ENCODE peak calls at places on chromosomes 16 and 17, in ten cellular contexts. One of them, this sample, is unnamed.

GRCh38 chr17:49223517-49224197 is 6.9 kb downstream of the PHOSPHO1 start:
- DNase-seq in mammary epithelial cell: no peak
- DNase-seq in cardiac fibroblast: peak; percentile 24
- DNase-seq in RWPE1: peak; percentile 38
- DNase-seq in AG10803: no peak
- DNase-seq in neural progenitor cell: peak; percentile 77
- DNase-seq in tibial nerve: peak; percentile 58
- DNase-seq in B cell: peak; percentile 55
- DNase-seq in lung: peak; percentile 57
- DNase-seq in left ventricle myocardium inferior: peak; percentile 63
- DNase-seq in this sample: peak; percentile 83

GRCh38 chr16:69931631-69932030 is 19.5 kb upstream of the CLEC18A start:
- DNase-seq in mammary epithelial cell: no peak
- DNase-seq in cardiac fibroblast: no peak
- DNase-seq in RWPE1: no peak
- DNase-seq in AG10803: no peak
- DNase-seq in neural progenitor cell: no peak
- DNase-seq in tibial nerve: no peak
- DNase-seq in B cell: no peak
- DNase-seq in lung: no peak
- DNase-seq in left ventricle myocardium inferior: no peak
- DNase-seq in this sample: no peak

GRCh38 chr16:50677351-50677750 is 3.8 kb downstream of the SNX20 start:
- DNase-seq in mammary epithelial cell: no peak
- DNase-seq in cardiac fibroblast: no peak
- DNase-seq in RWPE1: no peak
- DNase-seq in AG10803: no peak
- DNase-seq in neural progenitor cell: no peak
- DNase-seq in tibial nerve: no peak
- DNase-seq in B cell: no peak
- DNase-seq in lung: no peak
- DNase-seq in left ventricle myocardium inferior: no peak
- DNase-seq in this sample: no peak

GRCh38 chr16:21650517-21650916 is 1.9 kb downstream of the IGSF6 start:
- DNase-seq in mammary epithelial cell: no peak
- DNase-seq in cardiac fibroblast: peak; percentile 55
- DNase-seq in RWPE1: no peak
- DNase-seq in AG10803: peak; percentile 41
- DNase-seq in neural progenitor cell: no peak
- DNase-seq in tibial nerve: peak; percentile 73
- DNase-seq in B cell: no peak
- DNase-seq in lung: no peak
- DNase-seq in left ventricle myocardium inferior: no peak
- DNase-seq in this sample: no peak

GRCh38 chr16:75534560-75535205 is 1.2 kb downstream of the CHST5 start:
- DNase-seq in mammary epithelial cell: no peak
- DNase-seq in cardiac fibroblast: no peak
- DNase-seq in RWPE1: no peak
- DNase-seq in AG10803: no peak
- DNase-seq in neural progenitor cell: no peak
- DNase-seq in tibial nerve: no peak
- DNase-seq in B cell: no peak
- DNase-seq in lung: no peak
- DNase-seq in left ventricle myocardium inferior: no peak
- DNase-seq in this sample: no peak

GRCh38 chr16:57091990-57092785 is at the start of gene CPNE2:
- DNase-seq in mammary epithelial cell: no peak
- DNase-seq in cardiac fibroblast: peak; percentile 56
- DNase-seq in RWPE1: peak; percentile 60
- DNase-seq in AG10803: peak; percentile 44
- DNase-seq in neural progenitor cell: peak; percentile 83
- DNase-seq in tibial nerve: no peak
- DNase-seq in B cell: no peak
- DNase-seq in lung: peak; percentile 59
- DNase-seq in left ventricle myocardium inferior: peak; percentile 72
- DNase-seq in this sample: no peak

GRCh38 chr17:61389670-61390478 is 9.8 kb upstream of the TBX2 start:
- DNase-seq in mammary epithelial cell: no peak
- DNase-seq in cardiac fibroblast: peak; percentile 66
- DNase-seq in RWPE1: no peak
- DNase-seq in AG10803: peak; percentile 24
- DNase-seq in neural progenitor cell: peak; percentile 83
- DNase-seq in tibial nerve: peak; percentile 50
- DNase-seq in B cell: no peak
- DNase-seq in lung: no peak
- DNase-seq in left ventricle myocardium inferior: no peak
- DNase-seq in this sample: no peak

GRCh38 chr17:61532818-61533217 is 58.2 kb downstream of the NACA2 start:
- DNase-seq in mammary epithelial cell: no peak
- DNase-seq in cardiac fibroblast: no peak
- DNase-seq in RWPE1: no peak
- DNase-seq in AG10803: no peak
- DNase-seq in neural progenitor cell: no peak
- DNase-seq in tibial nerve: no peak
- DNase-seq in B cell: no peak
- DNase-seq in lung: no peak
- DNase-seq in left ventricle myocardium inferior: no peak
- DNase-seq in this sample: no peak

GRCh38 chr17:61469949-61470348 is 17.7 kb downstream of the TBX4 start:
- DNase-seq in mammary epithelial cell: no peak
- DNase-seq in cardiac fibroblast: no peak
- DNase-seq in RWPE1: no peak
- DNase-seq in AG10803: no peak
- DNase-seq in neural progenitor cell: no peak
- DNase-seq in tibial nerve: no peak
- DNase-seq in B cell: no peak
- DNase-seq in lung: no peak
- DNase-seq in left ventricle myocardium inferior: no peak
- DNase-seq in this sample: no peak

GRCh38 chr16:3908951-3909437 is 28.5 kb upstream of the CREBBP start:
- DNase-seq in mammary epithelial cell: no peak
- DNase-seq in cardiac fibroblast: no peak
- DNase-seq in RWPE1: no peak
- DNase-seq in AG10803: no peak
- DNase-seq in neural progenitor cell: no peak
- DNase-seq in tibial nerve: no peak
- DNase-seq in B cell: no peak
- DNase-seq in lung: no peak
- DNase-seq in left ventricle myocardium inferior: no peak
- DNase-seq in this sample: no peak
- TF ChIP-seq CTCF in mammary epithelial cell: no peak
- TF ChIP-seq CTCF in cardiac fibroblast: no peak
- TF ChIP-seq CTCF in RWPE1: no peak
- TF ChIP-seq CTCF in AG10803: no peak
- TF ChIP-seq CTCF in neural progenitor cell: no peak
- TF ChIP-seq CTCF in tibial nerve: no peak
- TF ChIP-seq CTCF in B cell: no peak
- TF ChIP-seq CTCF in lung: no peak
- TF ChIP-seq CTCF in left ventricle myocardium inferior: no peak
- TF ChIP-seq CTCF in this sample: no peak

GRCh38 chr17:68016838-68017237 is 18.7 kb upstream of the KPNA2 start:
- DNase-seq in mammary epithelial cell: no peak
- DNase-seq in cardiac fibroblast: no peak
- DNase-seq in RWPE1: no peak
- DNase-seq in AG10803: no peak
- DNase-seq in neural progenitor cell: no peak
- DNase-seq in tibial nerve: no peak
- DNase-seq in B cell: no peak
- DNase-seq in lung: no peak
- DNase-seq in left ventricle myocardium inferior: no peak
- DNase-seq in this sample: no peak

GRCh38 chr17:68019336-68019674 is 16.2 kb upstream of the KPNA2 start:
- DNase-seq in mammary epithelial cell: no peak
- DNase-seq in cardiac fibroblast: no peak
- DNase-seq in RWPE1: no peak
- DNase-seq in AG10803: no peak
- DNase-seq in neural progenitor cell: no peak
- DNase-seq in tibial nerve: no peak
- DNase-seq in B cell: no peak
- DNase-seq in lung: no peak
- DNase-seq in left ventricle myocardium inferior: no peak
- DNase-seq in this sample: no peak

GRCh38 chr17:68020451-68020779 is 15.1 kb upstream of the KPNA2 start:
- DNase-seq in mammary epithelial cell: no peak
- DNase-seq in cardiac fibroblast: no peak
- DNase-seq in RWPE1: no peak
- DNase-seq in AG10803: no peak
- DNase-seq in neural progenitor cell: no peak
- DNase-seq in tibial nerve: no peak
- DNase-seq in B cell: no peak
- DNase-seq in lung: no peak
- DNase-seq in left ventricle myocardium inferior: no peak
- DNase-seq in this sample: no peak

GRCh38 chr17:68021963-68022362 is 13.6 kb upstream of the KPNA2 start:
- DNase-seq in mammary epithelial cell: no peak
- DNase-seq in cardiac fibroblast: no peak
- DNase-seq in RWPE1: no peak
- DNase-seq in AG10803: no peak
- DNase-seq in neural progenitor cell: no peak
- DNase-seq in tibial nerve: no peak
- DNase-seq in B cell: no peak
- DNase-seq in lung: no peak
- DNase-seq in left ventricle myocardium inferior: no peak
- DNase-seq in this sample: no peak

DNA sequence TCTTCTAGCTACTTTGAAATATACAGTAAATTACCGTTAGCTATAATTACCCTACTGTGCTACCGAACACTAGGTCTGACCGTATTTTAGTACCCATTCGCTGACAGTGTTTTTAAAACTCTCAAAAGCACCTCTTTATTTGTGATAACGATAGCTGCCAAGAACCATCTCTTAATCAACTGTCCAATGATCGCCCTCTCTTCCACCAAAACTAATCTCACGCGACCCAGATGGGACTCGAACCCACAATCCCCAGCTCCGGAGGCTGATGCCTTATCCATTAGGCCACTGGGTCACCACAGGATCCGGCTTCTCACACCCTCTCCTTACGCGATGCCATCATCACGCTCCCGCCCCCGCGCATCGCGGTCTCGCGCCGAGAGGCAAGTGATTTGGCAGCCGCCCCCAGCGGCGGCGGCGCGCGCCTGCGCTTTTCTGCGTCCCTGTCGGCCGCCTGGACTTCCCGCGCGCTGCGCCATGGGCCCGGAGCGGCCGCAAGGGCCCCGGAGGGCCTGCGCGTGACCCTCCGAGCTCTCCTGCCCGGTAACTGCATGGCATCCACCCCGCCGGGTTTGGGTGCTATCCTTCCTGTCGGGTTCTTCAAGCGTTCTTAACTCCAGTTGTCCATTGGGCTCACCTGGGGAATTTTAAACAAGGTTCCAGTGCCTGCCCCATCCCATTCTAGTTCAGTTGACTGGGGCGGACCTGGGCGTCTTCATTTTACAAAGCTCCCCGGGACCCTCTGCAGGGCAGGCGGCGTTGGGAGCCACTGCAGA is 15.7 kb upstream of the KPNA2 start:
- DNase-seq in mammary epithelial cell: peak; percentile 96
- DNase-seq in cardiac fibroblast: peak; percentile 97
- DNase-seq in RWPE1: peak; percentile 89
- DNase-seq in AG10803: peak; percentile 91
- DNase-seq in neural progenitor cell: peak; percentile 98
- DNase-seq in tibial nerve: peak; percentile 96
- DNase-seq in B cell: peak; percentile 97
- DNase-seq in lung: peak; percentile 96
- DNase-seq in left ventricle myocardium inferior: peak; percentile 95
- DNase-seq in this sample: peak; percentile 99
- TF ChIP-seq CTCF in mammary epithelial cell: peak; percentile 16
- TF ChIP-seq CTCF in cardiac fibroblast: peak; percentile 21
- TF ChIP-seq CTCF in RWPE1: peak; percentile 39
- TF ChIP-seq CTCF in AG10803: peak; percentile 20
- TF ChIP-seq CTCF in neural progenitor cell: peak; percentile 56
- TF ChIP-seq CTCF in tibial nerve: peak; percentile 49
- TF ChIP-seq CTCF in B cell: peak; percentile 71
- TF ChIP-seq CTCF in lung: no peak
- TF ChIP-seq CTCF in left ventricle myocardium inferior: peak; percentile 66
- TF ChIP-seq CTCF in this sample: peak; percentile 75

DNA sequence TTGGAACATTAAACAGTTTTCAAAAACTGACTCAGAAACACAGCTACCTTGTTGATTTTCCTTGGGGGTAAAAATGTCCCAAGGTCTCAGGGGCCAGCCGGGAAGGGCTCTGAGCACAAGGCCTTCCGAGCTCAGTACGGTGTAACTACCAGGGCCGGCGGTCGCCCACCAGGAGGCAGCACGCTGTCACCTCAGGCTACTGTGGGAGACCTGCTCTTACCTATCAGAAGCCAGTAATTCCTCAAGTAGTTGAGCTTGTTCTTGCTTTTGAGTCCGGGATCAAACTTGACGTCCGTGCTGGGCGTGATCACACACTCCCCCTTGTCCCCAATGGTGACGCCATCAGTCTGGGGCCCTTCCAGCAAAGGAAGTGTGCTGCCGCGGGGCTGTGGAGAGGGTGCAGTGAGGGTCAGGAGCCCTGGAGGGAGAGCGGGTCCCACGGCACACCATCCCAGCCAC is 43.4 kb upstream of the ICAM2 start:
- DNase-seq in mammary epithelial cell: no peak
- DNase-seq in cardiac fibroblast: peak; percentile 61
- DNase-seq in RWPE1: no peak
- DNase-seq in AG10803: peak; percentile 17
- DNase-seq in neural progenitor cell: peak; percentile 78
- DNase-seq in tibial nerve: no peak
- DNase-seq in B cell: peak; percentile 41
- DNase-seq in lung: peak; percentile 82
- DNase-seq in left ventricle myocardium inferior: peak; percentile 45
- DNase-seq in this sample: no peak
- TF ChIP-seq CTCF in mammary epithelial cell: peak; percentile 20
- TF ChIP-seq CTCF in cardiac fibroblast: peak; percentile 44
- TF ChIP-seq CTCF in RWPE1: no peak
- TF ChIP-seq CTCF in AG10803: peak; percentile 45
- TF ChIP-seq CTCF in neural progenitor cell: peak; percentile 73
- TF ChIP-seq CTCF in tibial nerve: peak; percentile 25
- TF ChIP-seq CTCF in B cell: peak; percentile 23
- TF ChIP-seq CTCF in lung: peak; percentile 38
- TF ChIP-seq CTCF in left ventricle myocardium inferior: peak; percentile 63
- TF ChIP-seq CTCF in this sample: peak; percentile 72

DNA sequence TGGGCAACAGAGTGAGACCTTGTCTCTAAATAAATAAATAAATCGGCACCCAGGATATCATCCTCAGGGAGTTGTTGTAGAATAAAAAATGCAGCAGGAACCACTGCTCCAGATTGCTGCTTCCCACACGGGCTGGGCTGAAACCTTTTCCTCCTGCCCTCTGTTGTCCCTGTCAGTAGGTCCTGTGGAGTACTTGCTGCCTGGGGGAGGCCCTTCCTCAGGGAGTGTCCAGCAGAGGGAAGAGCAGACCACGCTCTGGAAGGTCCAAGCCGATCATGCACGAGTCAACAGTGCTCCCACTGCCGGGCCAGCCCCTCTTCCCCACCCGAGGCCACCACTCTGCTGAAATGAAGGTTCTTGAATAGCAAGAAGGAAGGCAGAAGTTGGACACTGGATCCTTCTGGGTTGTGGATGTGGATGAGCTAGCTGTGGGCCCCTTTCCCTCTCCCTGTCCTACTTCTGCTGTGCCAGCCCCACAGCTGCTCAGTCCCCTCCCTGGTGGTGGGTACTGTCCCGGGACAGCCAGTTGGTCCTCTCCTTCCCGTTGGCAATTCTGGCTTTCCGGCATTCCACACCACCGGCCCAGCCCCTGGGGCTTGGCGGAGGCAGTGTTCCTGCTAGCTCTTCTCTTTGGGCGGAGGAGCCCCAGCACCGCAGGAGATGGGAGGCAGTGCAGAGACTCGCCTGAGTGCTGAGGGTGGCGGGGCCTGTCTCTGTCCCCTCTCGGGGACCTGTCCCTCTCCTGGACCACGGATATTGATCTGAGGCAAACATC is 10.8 kb downstream of the CDK5R1 start:
- DNase-seq in mammary epithelial cell: no peak
- DNase-seq in cardiac fibroblast: no peak
- DNase-seq in RWPE1: no peak
- DNase-seq in AG10803: no peak
- DNase-seq in neural progenitor cell: no peak
- DNase-seq in tibial nerve: no peak
- DNase-seq in B cell: no peak
- DNase-seq in lung: no peak
- DNase-seq in left ventricle myocardium inferior: no peak
- DNase-seq in this sample: no peak
- TF ChIP-seq CTCF in mammary epithelial cell: no peak
- TF ChIP-seq CTCF in cardiac fibroblast: no peak
- TF ChIP-seq CTCF in RWPE1: no peak
- TF ChIP-seq CTCF in AG10803: peak; percentile 21
- TF ChIP-seq CTCF in neural progenitor cell: peak; percentile 31
- TF ChIP-seq CTCF in tibial nerve: no peak
- TF ChIP-seq CTCF in B cell: no peak
- TF ChIP-seq CTCF in lung: no peak
- TF ChIP-seq CTCF in left ventricle myocardium inferior: peak; percentile 26
- TF ChIP-seq CTCF in this sample: peak; percentile 27

This sample was measured in type B pancreatic cell.